ENCODE peak calls at places on chromosomes 6 and 20, in eight cellular contexts. G is stomach, C is tibial nerve, O is heart left ventricle, F is DND-41, V is spleen, S is K562, H is psoas muscle. R is an unnamed sample.

GRCh38 chr6:31568537-31568961 is 3.5 kb upstream of the LTA start:
- DNase-seq in G (no peak), O (no peak), V (peak; percentile 84), F (no peak), C (no peak), H (no peak), S (no peak), R (peak; percentile 92)

GRCh38 chr20:47817573-47817972 is 32.3 kb upstream of the SULF2 start:
- DNase-seq in V (peak; percentile 4), S (no peak), O (no peak), F (no peak), G (no peak), H (no peak), C (no peak), R (no peak)

GRCh38 chr20:50038574-50038991 is 55.8 kb downstream of the SNAI1 start:
- DNase-seq in H (no peak), G (no peak), F (no peak), S (no peak), V (no peak), O (no peak), C (no peak), R (no peak)

GRCh38 chr6:56432194-56432593 is 184.8 kb upstream of the COL21A1 start:
- DNase-seq in H (no peak), S (no peak), O (no peak), V (no peak), F (no peak), C (no peak), G (no peak), R (no peak)

GRCh38 chr6:112286010-112286409 is 31.6 kb upstream of the LAMA4 start:
- DNase-seq in O (no peak), V (no peak), C (no peak), F (peak; percentile 57), H (no peak), G (no peak), S (no peak), R (no peak)

GRCh38 chr20:41074441-41074840 is 45.8 kb downstream of the TOP1 start:
- DNase-seq in H (no peak), C (no peak), O (no peak), F (no peak), V (no peak), G (no peak), S (no peak), R (no peak)

GRCh38 chr20:47271216-47271615 is 85.3 kb downstream of the ZMYND8 start:
- DNase-seq in C (no peak), H (no peak), F (no peak), G (no peak), V (no peak), O (no peak), S (no peak), R (no peak)

GRCh38 chr6:101399627-101399955 is 6.1 kb downstream of the GRIK2 start:
- DNase-seq in S (no peak), C (no peak), V (no peak), G (no peak), F (no peak), H (no peak), O (no peak), R (no peak)

GRCh38 chr20:38514947-38515346 is 42.3 kb downstream of the RALGAPB start:
- DNase-seq in C (no peak), G (no peak), O (no peak), H (no peak), V (no peak), S (no peak), F (no peak), R (no peak)

GRCh38 chr6:43953794-43954310 is 173.4 kb downstream of the MRPL14 start:
- DNase-seq in G (no peak), H (peak; percentile 89), V (no peak), O (peak; percentile 55), S (no peak), C (no peak), F (peak; percentile 12), R (no peak)

GRCh38 chr20:10109621-10110020 is 74.8 kb downstream of the ANKEF1 start:
- DNase-seq in V (no peak), C (no peak), F (no peak), O (no peak), G (no peak), H (no peak), S (no peak), R (no peak)

GRCh38 chr6:108732101-108732870 is 115.9 kb upstream of the ARMC2 start:
- DNase-seq in H (no peak), C (no peak), O (no peak), G (peak; percentile 63), V (no peak), F (no peak), S (no peak), R (no peak)

GRCh38 chr6:119205911-119206617 is 127.6 kb upstream of the FAM184A start:
- DNase-seq in S (no peak), O (no peak), H (no peak), F (no peak), G (no peak), V (no peak), C (no peak), R (peak; percentile 15)

GRCh38 chr6:582370-582769 is 74.5 kb downstream of the HUS1B start:
- DNase-seq in V (no peak), O (no peak), F (no peak), H (no peak), G (no peak), S (no peak), C (no peak), R (no peak)

GRCh38 chr20:48686238-48687096 is 141.3 kb downstream of the PREX1 start:
- DNase-seq in C (peak; percentile 49), S (no peak), G (peak; percentile 45), H (peak; percentile 63), O (peak; percentile 50), F (no peak), V (peak; percentile 65), R (no peak)

DNA sequence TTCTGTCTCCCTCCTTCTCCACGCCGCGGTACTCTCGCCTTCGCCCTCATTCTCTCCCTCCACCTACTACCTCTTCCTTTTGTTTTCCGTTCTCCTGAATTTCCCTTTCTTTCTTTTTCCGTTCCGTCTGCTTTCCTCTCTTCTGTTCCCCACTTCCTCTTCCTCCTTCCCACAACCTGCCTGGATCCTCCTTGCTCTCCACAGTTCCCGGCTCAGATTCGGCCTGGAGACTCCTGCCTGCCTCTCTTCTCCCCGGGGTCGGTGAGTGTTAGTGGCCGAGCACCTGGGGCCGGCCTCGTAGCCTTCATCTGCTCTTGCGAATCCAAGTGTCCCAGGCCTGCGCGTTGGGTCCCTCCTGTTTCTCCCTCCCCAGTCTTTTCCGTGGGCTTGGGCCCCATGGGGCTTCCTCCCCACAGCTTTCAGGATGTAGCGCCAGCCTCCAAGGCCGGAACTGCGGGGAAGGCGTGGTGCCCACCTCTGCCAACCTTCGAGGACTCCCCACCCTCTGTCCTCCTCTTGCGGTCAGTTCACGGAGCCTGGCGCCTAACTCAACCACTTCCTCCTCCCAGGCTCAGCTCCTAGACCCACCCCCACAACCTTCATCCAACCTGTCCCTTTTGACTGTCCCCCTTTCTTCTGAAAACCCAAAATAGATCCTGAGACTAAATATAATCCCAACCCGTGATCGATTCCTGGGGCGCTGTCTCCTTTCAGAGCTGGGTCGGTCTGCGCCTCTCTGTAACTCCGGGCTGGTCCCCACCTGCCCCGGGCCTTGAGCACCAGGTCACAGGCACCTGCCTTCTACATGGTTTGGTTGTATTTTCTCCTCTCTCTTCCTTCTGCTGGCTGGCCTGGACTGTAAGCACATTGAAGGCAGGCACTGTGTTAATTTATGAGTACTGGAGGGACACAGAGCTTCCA is 6.8 kb downstream of the NRN1 start:
- DNase-seq in V (peak; percentile 79), F (no peak), C (no peak), S (no peak), G (no peak), H (no peak), O (no peak), R (no peak)
- H3K4me3 ChIP-seq in V (no peak overlapping the region), F (no peak overlapping the region), C (peak overlapping the region; percentile 47), S (no peak overlapping the region), G (peak overlapping the region; percentile 24), H (peak overlapping the region; percentile 79), O (peak overlapping the region; percentile 67), R (no peak overlapping the region)

DNA sequence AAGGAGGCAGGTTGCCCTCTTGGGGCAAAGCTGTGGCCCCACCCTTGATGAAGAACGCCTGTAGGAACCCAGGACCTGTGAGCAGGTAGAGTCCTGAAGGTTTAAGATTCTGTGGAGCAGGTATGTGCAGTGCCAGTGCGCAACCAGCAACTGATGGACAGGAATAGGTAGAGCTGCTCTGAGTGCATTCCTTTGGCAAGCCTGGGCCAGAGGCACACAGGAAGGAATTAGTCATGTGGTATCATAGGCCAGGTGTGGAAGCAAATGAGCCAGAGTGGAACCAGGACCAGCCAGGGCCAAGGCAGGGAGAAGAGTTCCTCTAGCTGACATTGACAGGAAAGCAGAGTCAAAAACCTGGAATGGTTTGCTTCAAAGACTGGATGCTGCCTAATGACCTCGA is 1.4 kb upstream of the KHDC1 start:
- DNase-seq in G (no peak), F (no peak), S (no peak), C (no peak), V (no peak), H (no peak), O (no peak), R (no peak)
- H3K27ac ChIP-seq in G (no peak overlapping the region), F (peak overlapping the region; percentile 86), S (no peak overlapping the region), C (no peak overlapping the region), V (no peak overlapping the region), H (no peak overlapping the region), O (no peak overlapping the region), R (no peak overlapping the region)

GRCh38 chr6:158313989-158314388 is 1.7 kb downstream of the TULP4 start:
- DNase-seq in V (peak; percentile 78), O (no peak), C (no peak), G (no peak), F (no peak), H (no peak), S (no peak), R (peak; percentile 35)

GRCh38 chr6:158312672-158313397 is 570 bp downstream of the TULP4 start:
- DNase-seq in V (no peak), C (no peak), H (no peak), S (no peak), O (no peak), G (no peak), F (no peak), R (no peak)

GRCh38 chr6:158309814-158310213 is 2.5 kb upstream of the TULP4 start:
- DNase-seq in O (no peak), V (no peak), F (no peak), S (no peak), C (no peak), H (no peak), G (no peak), R (no peak)

GRCh38 chr6:158311193-158311592 is 1.1 kb upstream of the TULP4 start:
- DNase-seq in F (no peak), S (no peak), C (peak; percentile 23), H (no peak), O (no peak), G (no peak), V (no peak), R (no peak)

DNA sequence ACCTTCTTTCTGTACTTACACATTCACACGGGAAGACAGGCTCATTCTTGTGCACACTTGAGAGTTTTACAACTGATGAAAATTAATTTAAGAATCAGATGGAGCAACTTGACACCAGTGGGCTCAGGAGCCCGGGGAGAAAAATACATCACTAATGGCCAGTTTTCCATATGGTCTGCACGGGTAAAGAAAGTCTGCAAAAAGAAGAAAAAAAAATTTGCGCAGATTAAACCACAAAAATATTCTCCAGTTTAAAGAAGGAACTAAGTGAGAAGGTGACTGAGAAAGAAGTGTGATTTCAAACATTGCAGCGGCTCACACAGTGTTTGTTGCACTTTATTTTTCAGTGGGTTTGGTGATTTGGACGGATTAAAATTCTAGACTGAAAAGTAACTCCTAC is at the start of gene TULP4:
- DNase-seq in H (no peak), O (no peak), C (no peak), S (no peak), G (no peak), V (no peak), F (no peak), R (no peak)
- H3K36me3 ChIP-seq in H (peaks cover 29% of the 10 kb centered on the region), O (peaks cover 36% of the 10 kb centered on the region), C (no peaks in the 10 kb centered on the region), S (peaks cover 14% of the 10 kb centered on the region), G (peaks cover 36% of the 10 kb centered on the region), V (peaks cover 42% of the 10 kb centered on the region), F (peaks cover 47% of the 10 kb centered on the region), R (peaks cover 35% of the 10 kb centered on the region)

GRCh38 chr20:32018269-32019155 is 8.3 kb downstream of the CCM2L start:
- DNase-seq in H (no peak), F (no peak), V (peak; percentile 86), S (peak; percentile 88), O (peak; percentile 67), C (peak; percentile 54), G (peak; percentile 75), R (peak; percentile 11)
- H3K4me3 ChIP-seq in H (peak overlapping the region; percentile 61), F (no peak overlapping the region), V (peak overlapping the region; percentile 67), S (peak overlapping the region; percentile 50), O (peak overlapping the region; percentile 65), C (peak overlapping the region; percentile 58), G (peak overlapping the region; percentile 80), R (no peak overlapping the region)

R was measured in CD4-positive, CD25-positive, alpha-beta regulatory T cell.